ENCODE peak calls at places on chromosomes 1 and 21, in seven cellular contexts. W, T, Y, O, R, F and V are unnamed samples.

GRCh38 chr1:147762233-147763024 is 2.0 kb upstream of the GJA5 start:
- DNase-seq in Y (no peak), F (peak), O (no peak), R (peak), T (no peak), W (peak), V (no peak)

GRCh38 chr1:147924813-147925212 is 3.4 kb upstream of the GPR89B start:
- DNase-seq in Y (no peak), F (no peak), O (no peak), T (no peak), R (no peak), W (no peak), V (no peak)

GRCh38 chr21:35136586-35137254 is 87.6 kb upstream of the RUNX1 start:
- DNase-seq in O (no peak), Y (peak), T (no peak), R (peak), W (peak), F (peak), V (no peak)

GRCh38 chr1:96927125-96927524 is 205.5 kb downstream of the PTBP2 start:
- DNase-seq in O (no peak), T (no peak), W (no peak), Y (no peak), F (peak), R (peak), V (no peak)

GRCh38 chr1:225467193-225468020 is 39.6 kb upstream of the LBR start:
- DNase-seq in O (peak), W (no peak), T (peak), R (peak), Y (no peak), F (peak), V (peak)

GRCh38 chr1:212127219-212127618 is 91.7 kb downstream of the DTL start:
- DNase-seq in F (no peak), W (no peak), T (no peak), O (no peak), R (no peak), Y (peak), V (no peak)

GRCh38 chr1:66292944-66293343 is 241.0 kb upstream of the SGIP1 start:
- DNase-seq in F (no peak), O (peak), R (no peak), Y (no peak), W (no peak), T (no peak), V (no peak)

GRCh38 chr1:150979723-150980056 is 2.4 kb upstream of the ANXA9 start:
- DNase-seq in Y (no peak), O (no peak), T (no peak), W (no peak), F (no peak), R (no peak), V (no peak)

GRCh38 chr1:12426030-12426429 is 192.0 kb downstream of the DHRS3 start:
- DNase-seq in F (no peak), T (no peak), Y (no peak), O (no peak), R (peak), W (no peak), V (no peak)

GRCh38 chr1:119081705-119082104 is 58.7 kb downstream of the WARS2 start:
- DNase-seq in T (no peak), W (no peak), O (no peak), Y (no peak), F (no peak), R (no peak), V (no peak)

GRCh38 chr1:248140846-248141245 is 4.1 kb upstream of the OR2M5 start:
- DNase-seq in R (no peak), O (no peak), Y (no peak), T (no peak), F (no peak), W (no peak), V (no peak)

GRCh38 chr21:44946254-44947041 is 6.6 kb downstream of the SLX9 start:
- DNase-seq in W (no peak), Y (no peak), T (no peak), O (peak), F (no peak), R (no peak), V (no peak)

GRCh38 chr1:16145988-16146887 is 9.6 kb downstream of the EPHA2 start:
- DNase-seq in O (peak), Y (peak), R (peak), F (peak), W (peak), T (no peak), V (no peak)

GRCh38 chr1:37234941-37235418 is 200.7 kb upstream of the GRIK3 start:
- DNase-seq in T (no peak), R (no peak), W (no peak), Y (peak), F (no peak), O (no peak), V (no peak)

GRCh38 chr1:12015001-12015491 is 4.3 kb upstream of the MIIP start:
- DNase-seq in T (no peak), F (no peak), W (no peak), O (no peak), Y (no peak), R (no peak), V (no peak)

GRCh38 chr1:192488058-192488457 is 87.5 kb upstream of the RGS1 start:
- DNase-seq in Y (peak), R (no peak), F (no peak), W (no peak), T (no peak), O (no peak), V (no peak)

GRCh38 chr1:199083680-199084079 is 444.8 kb downstream of the PTPRC start:
- DNase-seq in T (no peak), R (peak), Y (no peak), W (no peak), O (no peak), F (peak), V (no peak)

GRCh38 chr1:54461731-54462596 is 55.8 kb upstream of the SSBP3 start:
- DNase-seq in T (no peak), W (no peak), Y (no peak), F (no peak), O (no peak), R (no peak), V (no peak)

GRCh38 chr21:31557956-31558838 is 101.3 kb upstream of the SOD1 start:
- DNase-seq in O (no peak), R (peak), W (peak), F (peak), Y (peak), T (peak), V (no peak)

GRCh38 chr1:44733365-44733764 is 2.4 kb upstream of the RNU5D-1 start:
- DNase-seq in W (no peak), F (peak), T (no peak), O (no peak), R (peak), Y (no peak), V (no peak)

GRCh38 chr1:76288758-76289483 is 214.4 kb downstream of the ST6GALNAC3 start:
- DNase-seq in Y (no peak), R (no peak), F (no peak), O (no peak), W (no peak), T (no peak), V (no peak)

GRCh38 chr1:173193639-173194038 is 13.5 kb downstream of the TNFSF4 start:
- DNase-seq in F (peak), R (peak), Y (no peak), W (no peak), T (no peak), O (no peak), V (no peak)

GRCh38 chr1:207798847-207799246 is 47.0 kb downstream of the CD46 start:
- DNase-seq in R (no peak), Y (no peak), T (no peak), O (no peak), F (no peak), W (no peak), V (no peak)

GRCh38 chr1:147273409-147274307 is 31.2 kb downstream of the CHD1L start:
- DNase-seq in F (peak), W (peak), R (peak), Y (peak), T (peak), O (peak), V (no peak)

GRCh38 chr1:24860841-24861240 is 69.2 kb downstream of the RUNX3 start:
- DNase-seq in T (no peak), Y (no peak), F (no peak), R (no peak), W (no peak), O (no peak), V (no peak)

GRCh38 chr1:88812366-88812765 is 79.0 kb downstream of the GTF2B start:
- DNase-seq in Y (no peak), R (no peak), F (no peak), T (no peak), O (no peak), W (no peak), V (no peak)

GRCh38 chr1:38004284-38005101 is 821 bp downstream of the FHL3 start:
- DNase-seq in R (no peak), T (no peak), F (no peak), W (no peak), Y (no peak), O (peak), V (no peak)

GRCh38 chr1:100746542-100746932 is 27.0 kb downstream of the VCAM1 start:
- DNase-seq in T (no peak), Y (no peak), O (no peak), W (no peak), F (no peak), R (no peak), V (no peak)

GRCh38 chr1:100752806-100753205 is 33.3 kb downstream of the VCAM1 start:
- DNase-seq in F (peak), R (peak), Y (no peak), T (no peak), O (no peak), W (no peak), V (no peak)

GRCh38 chr1:100747821-100748220 is 28.3 kb downstream of the VCAM1 start:
- DNase-seq in R (no peak), Y (no peak), F (no peak), W (no peak), T (no peak), O (no peak), V (no peak)

GRCh38 chr1:100750002-100750885 is 30.7 kb downstream of the VCAM1 start:
- DNase-seq in F (no peak), T (no peak), W (peak), Y (peak), R (no peak), O (no peak), V (no peak)
- TF ChIP-seq CTCF in F (no peak), T (no peak), W (no peak), Y (peak), R (no peak), O (no peak), V (no peak)

GRCh38 chr1:19309123-19309813 is 2.7 kb downstream of the AKR7A2 start:
- DNase-seq in Y (no peak), O (peak), R (peak), W (no peak), T (no peak), F (peak), V (no peak)
- H3K4me3 ChIP-seq in Y (no peak), O (no peak), R (no peak), W (no peak), T (no peak), F (no peak), V (no peak)

GRCh38 chr1:2525896-2526823 is at the start of gene PANK4:
- DNase-seq in W (peak), R (peak), O (peak), Y (peak), T (peak), F (peak), V (peak)
- TF ChIP-seq CTCF in W (no peak), R (no peak), O (peak), Y (no peak), T (no peak), F (no peak), V (no peak)

GRCh38 chr1:56820755-56821461 is 1.7 kb upstream of the FYB2 start:
- DNase-seq in F (peak), R (peak), Y (peak), T (peak), W (peak), O (peak), V (no peak)
- H3K4me3 ChIP-seq in F (no peak), R (no peak), Y (no peak), T (no peak), W (no peak), O (no peak), V (no peak)

DNA sequence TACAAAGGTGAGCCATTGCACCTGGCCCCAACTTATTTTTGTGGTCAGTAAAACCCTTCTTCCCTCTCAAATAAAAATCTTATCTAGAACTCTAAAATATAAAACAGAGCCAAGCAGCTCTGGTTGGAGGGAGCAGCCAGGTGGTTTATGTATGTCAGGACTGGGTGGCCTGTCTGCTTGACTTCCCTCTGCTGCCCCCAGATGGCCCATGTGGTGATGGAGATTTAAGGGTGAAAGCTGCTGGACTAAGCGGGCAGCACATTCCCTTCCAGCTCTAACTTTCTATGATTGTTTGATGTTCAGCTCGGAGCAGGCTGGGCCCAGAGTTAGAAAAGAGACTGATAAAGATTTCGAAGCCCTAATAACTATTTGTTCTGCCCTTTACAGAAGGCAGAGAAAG is 11.9 kb upstream of the PAQR6 start:
- DNase-seq in Y (peak), T (no peak), R (no peak), O (no peak), F (no peak), W (peak), V (no peak)
- TF ChIP-seq CTCF in Y (peak), T (no peak), R (peak), O (peak), F (no peak), W (peak), V (no peak)